ENCODE peak calls at places on chromosomes 7 and 10, in six cellular contexts. Q is spleen, M is heart left ventricle, W is AG10803, O is astrocyte of the spinal cord, L is cardiac fibroblast. E is an unnamed sample.

GRCh38 chr10:29630205-29631048 is 4.3 kb downstream of the SVIL start:
- DNase-seq in W (no peak), L (no peak), Q (no peak), O (no peak), M (no peak), E (no peak)

GRCh38 chr10:32054087-32054486 is 2.1 kb downstream of the KIF5B start:
- DNase-seq in Q (no peak), M (no peak), O (peak; percentile 63), W (peak; percentile 59), L (peak; percentile 72), E (no peak)

GRCh38 chr7:121420976-121421375 is 24.9 kb upstream of the FAM3C start:
- DNase-seq in Q (no peak), L (no peak), O (no peak), W (no peak), M (no peak), E (no peak)

GRCh38 chr7:31735991-31736982 is 49.3 kb downstream of the PPP1R17 start:
- DNase-seq in W (peak; percentile 57), L (peak; percentile 69), Q (no peak), O (peak; percentile 62), M (peak; percentile 40), E (peak; percentile 22)

GRCh38 chr10:89301721-89302445 is at the start of gene IFIT2:
- DNase-seq in O (peak; percentile 85), L (peak; percentile 83), W (peak; percentile 79), M (peak; percentile 38), Q (peak; percentile 80), E (no peak)

GRCh38 chr7:131546583-131547111 is 9.8 kb downstream of the PODXL start:
- DNase-seq in L (peak; percentile 35), M (no peak), W (no peak), Q (peak; percentile 49), O (no peak), E (no peak)

GRCh38 chr7:83426325-83426724 is 222.6 kb downstream of the SEMA3E start:
- DNase-seq in W (no peak), Q (no peak), L (no peak), O (no peak), M (no peak), E (no peak)

GRCh38 chr10:132186488-132187413 is at the start of gene DPYSL4:
- DNase-seq in L (no peak), O (no peak), Q (no peak), W (peak; percentile 5), M (no peak), E (no peak)

GRCh38 chr7:128682125-128682524 is 10.0 kb downstream of the GARIN1A start:
- DNase-seq in M (no peak), O (no peak), Q (no peak), W (no peak), L (no peak), E (no peak)

GRCh38 chr7:28479507-28479947 is 67.2 kb downstream of the CREB5 start:
- DNase-seq in L (no peak), O (no peak), M (no peak), W (no peak), Q (no peak), E (no peak)

GRCh38 chr10:60238408-60239100 is 151.1 kb downstream of the ANK3 start:
- DNase-seq in L (peak; percentile 60), M (peak; percentile 10), O (peak; percentile 64), Q (no peak), W (peak; percentile 57), E (peak; percentile 19)

GRCh38 chr7:27208998-27209397 is 9.1 kb upstream of the HOXA13 start:
- DNase-seq in Q (no peak), O (no peak), M (no peak), L (no peak), W (no peak), E (no peak)

GRCh38 chr7:13198036-13198435 is 510.6 kb downstream of the ARL4A start:
- DNase-seq in Q (no peak), O (no peak), L (no peak), W (no peak), M (no peak), E (no peak)

GRCh38 chr7:13990319-13990983 is 985 bp upstream of the ETV1 start:
- DNase-seq in O (peak; percentile 72), M (peak; percentile 45), W (peak; percentile 21), Q (peak; percentile 68), L (peak; percentile 59), E (peak; percentile 64)

GRCh38 chr7:26199301-26200112 is 1.0 kb downstream of the HNRNPA2B1 start:
- DNase-seq in Q (peak; percentile 92), M (peak; percentile 72), O (no peak), W (peak; percentile 36), L (peak; percentile 50), E (no peak)

GRCh38 chr10:45091968-45092367 is 91.2 kb downstream of the ZNF22 start:
- DNase-seq in Q (no peak), O (no peak), W (no peak), M (peak; percentile 34), L (no peak), E (no peak)

GRCh38 chr10:51528527-51528926 is 170.9 kb downstream of the CSTF2T start:
- DNase-seq in Q (no peak), L (no peak), W (no peak), M (no peak), O (no peak), E (no peak)

GRCh38 chr10:52616420-52616764 is 156.2 kb downstream of the MBL2 start:
- DNase-seq in Q (no peak), O (no peak), W (no peak), L (no peak), M (no peak), E (no peak)

GRCh38 chr7:147249956-147250355 is 1133.4 kb downstream of the CNTNAP2 start:
- DNase-seq in L (no peak), Q (no peak), M (no peak), W (peak; percentile 3), O (no peak), E (no peak)
- TF ChIP-seq CTCF in L (peak; percentile 5), Q (no peak), M (no peak), W (peak; percentile 16), O (no peak), E (no peak)

DNA sequence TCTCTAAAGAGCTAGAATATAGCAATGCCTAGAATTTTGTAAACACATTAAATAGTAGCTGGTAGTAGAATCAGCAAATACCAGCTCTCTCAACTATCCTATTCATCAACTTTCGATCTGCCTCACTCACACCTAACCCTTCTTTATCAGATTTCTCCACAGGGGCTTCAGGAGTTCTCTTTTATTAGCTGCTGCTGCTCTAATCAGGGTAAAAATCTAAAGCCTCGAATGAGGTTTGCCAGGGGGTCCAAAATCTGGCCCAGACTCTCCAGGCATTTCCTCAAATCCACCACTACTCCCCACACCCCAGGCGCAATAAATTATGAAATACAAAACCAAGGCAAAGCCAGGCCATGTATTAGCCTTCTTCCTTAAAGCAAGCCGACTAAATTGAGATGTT is 2.4 kb downstream of the RNF216 start:
- DNase-seq in L (no peak), M (no peak), Q (no peak), O (no peak), W (no peak), E (no peak)
- TF ChIP-seq CTCF in L (no peak), M (no peak), Q (no peak), O (no peak), W (no peak), E (no peak)

GRCh38 chr7:151142686-151143040 is 24.8 kb downstream of the GBX1 start:
- DNase-seq in L (no peak), W (no peak), O (no peak), Q (peak; percentile 56), M (no peak), E (no peak)
- TF ChIP-seq CTCF in L (no peak), W (no peak), O (no peak), Q (no peak), M (no peak), E (no peak)

GRCh38 chr7:1798191-1798590 is 128.1 kb downstream of the ELFN1 start:
- DNase-seq in O (no peak), M (no peak), Q (no peak), L (no peak), W (no peak), E (no peak)
- TF ChIP-seq CTCF in O (no peak), M (no peak), Q (no peak), L (no peak), W (no peak), E (no peak)

DNA sequence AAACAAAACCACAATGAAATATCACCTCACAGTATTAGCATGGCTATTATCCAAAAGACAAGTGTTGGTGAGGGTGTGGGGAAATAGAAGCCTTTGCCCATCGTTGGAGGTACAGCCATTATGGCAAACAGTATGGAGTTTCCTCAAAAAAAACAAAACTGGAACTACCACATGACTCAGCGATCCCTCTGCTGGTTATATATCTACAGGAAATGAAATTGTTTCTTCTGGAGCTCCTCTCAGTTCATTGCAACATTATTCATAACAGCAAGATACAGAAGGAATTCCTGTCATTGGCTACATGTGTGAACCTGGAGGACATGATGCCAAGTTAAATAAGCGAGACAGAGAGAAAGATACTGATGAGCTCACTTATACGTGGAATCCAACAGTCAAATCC is 2.4 kb upstream of the UBE3C start:
- DNase-seq in M (no peak), L (peak; percentile 96), W (peak; percentile 76), Q (no peak), O (peak; percentile 86), E (peak; percentile 31)
- TF ChIP-seq CTCF in M (no peak), L (peak; percentile 24), W (peak; percentile 54), Q (no peak), O (peak; percentile 29), E (peak; percentile 26)

DNA sequence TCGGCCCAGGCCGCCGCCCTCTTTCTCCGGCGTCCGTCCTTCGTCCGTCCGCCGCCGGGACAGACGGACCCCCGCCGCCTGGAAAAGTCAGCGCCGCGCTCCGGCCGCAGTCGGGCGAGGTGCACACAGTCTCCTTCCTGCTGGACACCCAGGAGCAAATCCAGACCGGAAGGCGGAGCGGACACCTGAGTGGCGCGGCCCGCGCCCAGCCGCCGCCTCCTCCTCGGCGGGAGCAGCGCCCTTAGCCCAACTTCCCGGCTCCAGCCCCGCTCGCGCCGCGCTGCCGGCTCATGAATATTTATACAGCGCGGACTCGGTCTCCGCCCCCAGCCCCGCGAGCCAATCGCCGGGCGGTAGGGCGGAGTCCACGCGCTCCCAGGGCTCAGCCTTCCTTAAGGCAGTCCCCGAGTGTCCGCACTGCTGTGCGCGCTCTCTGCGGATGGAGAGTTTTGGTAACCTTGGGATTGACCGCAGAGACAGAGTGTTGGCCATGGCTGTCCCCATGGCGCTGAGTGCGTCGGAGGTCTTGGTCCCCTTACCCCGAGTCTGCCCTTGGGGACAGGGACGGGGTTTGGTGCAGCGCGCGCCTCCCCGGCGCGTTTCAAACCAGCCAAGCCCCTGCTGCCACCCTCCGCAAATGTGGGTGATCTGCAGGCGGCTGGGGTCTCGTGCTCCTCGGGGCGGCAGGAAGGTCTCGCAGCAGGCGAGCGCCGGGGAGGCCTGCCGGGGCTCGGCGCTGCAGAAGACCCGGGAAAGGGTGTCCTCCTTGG is at the start of gene FZD8:
- DNase-seq in W (peak; percentile 91), Q (peak; percentile 92), M (peak; percentile 94), L (peak; percentile 94), O (peak; percentile 96), E (peak; percentile 17)
- TF ChIP-seq CTCF in W (no peak), Q (no peak), M (peak; percentile 6), L (no peak), O (peak; percentile 1), E (no peak)

DNA sequence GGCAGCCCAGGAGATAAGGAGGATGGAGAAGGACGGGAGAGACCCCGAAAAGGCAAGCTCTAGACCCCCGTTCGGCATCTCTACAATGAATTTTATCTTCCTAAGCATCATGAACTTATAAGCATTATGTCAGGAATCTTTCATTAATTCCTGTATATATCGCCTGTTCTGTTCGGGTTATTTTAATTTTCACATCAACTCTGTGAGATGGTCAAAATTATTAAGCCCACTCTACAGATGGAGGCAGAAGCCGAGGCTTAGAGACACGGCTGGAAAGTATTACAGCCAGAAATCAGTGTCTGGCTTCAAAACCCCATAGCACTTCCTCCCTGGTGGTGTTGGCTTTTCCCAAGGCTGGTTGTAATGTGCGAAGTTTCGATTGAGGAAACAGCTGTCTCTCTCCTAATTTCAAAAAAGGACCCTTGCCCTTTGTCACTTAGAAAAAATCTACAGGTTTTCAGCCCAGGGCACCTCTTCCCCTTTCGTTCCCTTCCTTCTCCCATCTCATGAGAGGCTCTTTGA is 1.5 kb upstream of the GRM8 start:
- DNase-seq in O (no peak), W (no peak), Q (no peak), M (no peak), L (no peak), E (no peak)
- TF ChIP-seq CTCF in O (no peak), W (no peak), Q (no peak), M (no peak), L (no peak), E (no peak)

E was measured in HFF-Myc.